ENCODE peak calls at places on chromosomes 2 and 18, in four cellular contexts. V is heart right ventricle, N is esophagus muscularis mucosa, A is cardiac muscle cell. C is an unnamed sample.

GRCh38 chr2:3606028-3606369 is 11.1 kb downstream of the COLEC11 start:
- DNase-seq in A (no peak), N (no peak), V (no peak), C (no peak)

GRCh38 chr2:241801611-241802420 is 7.2 kb upstream of the NEU4 start:
- DNase-seq in V (no peak), A (peak; percentile 38), N (no peak), C (no peak)

GRCh38 chr18:43141208-43141607 is 25.7 kb upstream of the RIT2 start:
- DNase-seq in V (no peak), N (no peak), A (no peak), C (no peak)

GRCh38 chr2:45651415-45652089 is at the start of gene PRKCE:
- DNase-seq in V (peak; percentile 68), N (peak; percentile 96), A (peak; percentile 58), C (no peak)

GRCh38 chr2:19855528-19856431 is 46.0 kb downstream of the TTC32 start:
- DNase-seq in N (no peak), V (no peak), A (no peak), C (no peak)

GRCh38 chr2:71466301-71467179 is 13.2 kb downstream of the DYSF start:
- DNase-seq in N (no peak), A (peak; percentile 91), V (peak; percentile 71), C (no peak)

GRCh38 chr2:33620-34019 is 12.7 kb downstream of the FAM110C start:
- DNase-seq in V (no peak), N (no peak), A (no peak), C (peak; percentile 97)

GRCh38 chr2:38057651-38058410 is 18.1 kb downstream of the CYP1B1 start:
- DNase-seq in V (no peak), N (no peak), A (no peak), C (peak; percentile 63)

GRCh38 chr2:236641051-236641450 is 71.4 kb downstream of the ACKR3 start:
- DNase-seq in V (no peak), N (peak; percentile 86), A (no peak), C (no peak)

GRCh38 chr2:171289336-171289735 is 128.6 kb upstream of the TLK1 start:
- DNase-seq in N (no peak), V (no peak), A (no peak), C (no peak)

GRCh38 chr18:24402209-24402785 is 4.7 kb upstream of the OSBPL1A start:
- DNase-seq in A (no peak), V (no peak), N (no peak), C (no peak)

GRCh38 chr2:188364033-188364432 is 72.4 kb downstream of the GULP1 start:
- DNase-seq in N (no peak), V (no peak), A (no peak), C (no peak)

GRCh38 chr18:76459687-76460350 is 35.2 kb downstream of the ZNF516 start:
- DNase-seq in N (no peak), V (no peak), A (no peak), C (peak; percentile 100)

GRCh38 chr2:88540346-88540745 is 86.9 kb downstream of the EIF2AK3 start:
- DNase-seq in N (no peak), V (no peak), A (no peak), C (peak; percentile 86)
- TF ChIP-seq CTCF in N (no peak), V (no peak), A (no peak), C (no peak)

GRCh38 chr2:207929923-207930322 is 95.4 kb downstream of the PLEKHM3 start:
- DNase-seq in N (no peak), A (no peak), V (no peak), C (no peak)
- H3K27me3 ChIP-seq in N (no peaks in the 10 kb centered on the region), A (no peaks in the 10 kb centered on the region), V (no peaks in the 10 kb centered on the region), C (no peaks in the 10 kb centered on the region)

GRCh38 chr2:101519173-101519492 is 44.2 kb upstream of the RFX8 start:
- DNase-seq in V (no peak), A (no peak), N (no peak), C (no peak)

GRCh38 chr2:101516833-101517690 is 42.1 kb upstream of the RFX8 start:
- DNase-seq in A (no peak), N (peak; percentile 90), V (no peak), C (peak; percentile 98)

GRCh38 chr2:101517753-101518152 is 42.8 kb upstream of the RFX8 start:
- DNase-seq in V (no peak), A (no peak), N (no peak), C (peak; percentile 82)

GRCh38 chr2:101520246-101520645 is 45.3 kb upstream of the RFX8 start:
- DNase-seq in N (peak; percentile 60), A (no peak), V (no peak), C (peak; percentile 82)

DNA sequence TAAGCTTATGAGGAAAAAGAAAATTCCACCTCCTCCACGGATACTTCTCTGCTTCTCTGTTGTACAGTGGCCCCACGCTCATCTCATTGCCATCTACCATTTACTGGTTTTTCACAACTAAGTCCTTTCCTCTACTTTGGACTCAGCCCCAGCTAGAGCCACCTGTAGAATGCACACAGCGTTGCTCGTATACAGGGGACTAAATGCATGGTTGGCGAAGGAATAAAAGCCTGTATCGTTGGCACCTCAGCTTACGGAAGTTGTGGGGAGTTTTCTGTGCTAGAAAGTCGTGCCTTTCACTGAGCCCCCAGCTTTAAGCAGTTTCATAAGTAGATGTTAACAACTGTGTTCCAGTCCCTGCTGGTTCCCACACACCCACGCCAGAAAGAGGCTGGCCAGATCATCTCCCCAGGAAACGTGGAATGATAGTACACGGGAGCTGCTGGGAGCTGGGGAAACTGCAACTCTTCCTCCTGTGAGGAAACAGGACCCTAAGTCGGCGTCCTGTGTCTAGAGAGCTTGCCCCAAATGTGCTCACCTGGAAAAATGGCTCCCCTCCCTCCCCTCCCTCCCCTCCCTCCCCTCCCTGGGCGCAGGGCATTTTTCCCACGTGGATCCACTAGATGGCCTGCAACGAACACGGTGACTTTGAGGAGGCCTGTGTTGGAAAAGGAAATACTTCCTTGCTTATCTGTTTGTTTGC is 43.7 kb upstream of the RFX8 start:
- DNase-seq in V (peak; percentile 39), A (peak; percentile 61), N (peak; percentile 85), C (peak; percentile 61)
- TF ChIP-seq CTCF in V (peak; percentile 51), A (peak; percentile 47), N (peak; percentile 34), C (peak; percentile 36)

DNA sequence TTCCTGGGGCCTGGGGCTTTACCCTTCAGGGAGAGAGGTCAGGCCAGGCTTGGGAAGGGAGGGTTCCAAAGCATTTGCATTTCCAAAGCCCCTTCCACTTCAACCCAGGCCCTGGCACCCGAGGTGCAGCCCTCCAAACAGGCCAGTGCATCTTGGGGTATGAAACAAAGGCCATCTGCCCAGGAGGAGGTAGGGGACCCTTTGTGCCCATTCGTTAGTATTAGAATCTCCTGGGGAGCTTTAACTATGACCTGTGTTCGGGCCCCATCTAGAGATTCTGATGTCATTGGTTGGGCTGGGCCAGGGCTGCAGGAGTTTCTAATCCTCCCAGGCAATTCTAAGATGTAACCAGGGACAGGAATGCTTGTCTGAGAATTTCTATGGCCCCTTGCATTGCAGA is 73.6 kb downstream of the CIB4 start:
- DNase-seq in A (no peak), V (no peak), N (no peak), C (no peak)
- H3K27me3 ChIP-seq in A (peaks cover 58% of the 10 kb centered on the region), V (no peaks in the 10 kb centered on the region), N (peaks cover 34% of the 10 kb centered on the region), C (peaks cover 21% of the 10 kb centered on the region)

GRCh38 chr2:233772583-233772982 is 5.5 kb upstream of the MROH2A start:
- DNase-seq in V (no peak), A (no peak), N (peak; percentile 60), C (no peak)
- TF ChIP-seq CTCF in V (no peak), A (no peak), N (no peak), C (no peak)

GRCh38 chr2:60621688-60622429 is 68.4 kb upstream of the BCL11A start:
- DNase-seq in N (no peak), V (no peak), A (no peak), C (no peak)
- H3K27me3 ChIP-seq in N (peaks cover 13% of the 10 kb centered on the region), V (no peaks in the 10 kb centered on the region), A (peaks cover 18% of the 10 kb centered on the region), C (peaks cover 3% of the 10 kb centered on the region)

GRCh38 chr2:29981402-29981801 is 60.0 kb upstream of the ALK start:
- DNase-seq in A (no peak), V (no peak), N (peak; percentile 75), C (no peak)

GRCh38 chr2:29974086-29974485 is 52.7 kb upstream of the ALK start:
- DNase-seq in N (peak; percentile 55), V (no peak), A (no peak), C (no peak)

GRCh38 chr2:29977284-29977683 is 55.9 kb upstream of the ALK start:
- DNase-seq in A (no peak), N (peak; percentile 68), V (no peak), C (no peak)
- TF ChIP-seq CTCF in A (no peak), N (no peak), V (no peak), C (no peak)

DNA sequence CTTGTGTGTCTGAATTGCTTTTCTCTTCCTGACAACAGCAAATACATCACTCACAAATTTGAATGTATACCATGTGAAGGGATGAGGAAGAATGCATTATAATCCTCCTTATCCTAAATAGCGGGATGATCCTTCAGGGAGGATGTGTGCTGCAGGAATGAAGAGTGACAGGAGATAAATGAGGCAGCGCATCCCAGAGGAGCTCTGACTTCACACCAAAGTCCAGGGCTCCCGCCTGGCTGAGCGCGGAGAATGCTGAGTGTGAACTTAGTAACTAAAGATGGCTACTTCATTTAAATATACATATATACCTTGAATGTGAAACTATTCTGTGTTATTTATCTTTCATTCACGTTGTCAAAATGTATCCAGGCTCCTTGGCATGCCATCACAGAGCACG is 145.2 kb upstream of the TPO start:
- DNase-seq in V (no peak), A (no peak), N (peak; percentile 39), C (no peak)
- H3K27me3 ChIP-seq in V (no peaks in the 10 kb centered on the region), A (no peaks in the 10 kb centered on the region), N (peaks cover 18% of the 10 kb centered on the region), C (no peaks in the 10 kb centered on the region)

GRCh38 chr2:28294451-28294850 is 98.2 kb upstream of the FOSL2 start:
- DNase-seq in V (no peak), N (no peak), A (no peak), C (no peak)

GRCh38 chr2:28297531-28297930 is 95.1 kb upstream of the FOSL2 start:
- DNase-seq in A (no peak), V (no peak), N (no peak), C (no peak)

GRCh38 chr2:28298406-28298805 is 94.3 kb upstream of the FOSL2 start:
- DNase-seq in V (no peak), A (no peak), N (no peak), C (no peak)

GRCh38 chr2:28296243-28296642 is 96.4 kb upstream of the FOSL2 start:
- DNase-seq in N (no peak), V (no peak), A (no peak), C (peak; percentile 57)

GRCh38 chr2:28296904-28297303 is 95.8 kb upstream of the FOSL2 start:
- DNase-seq in N (no peak), A (no peak), V (no peak), C (peak; percentile 89)
- TF ChIP-seq CTCF in N (no peak), A (no peak), V (no peak), C (no peak)

DNA sequence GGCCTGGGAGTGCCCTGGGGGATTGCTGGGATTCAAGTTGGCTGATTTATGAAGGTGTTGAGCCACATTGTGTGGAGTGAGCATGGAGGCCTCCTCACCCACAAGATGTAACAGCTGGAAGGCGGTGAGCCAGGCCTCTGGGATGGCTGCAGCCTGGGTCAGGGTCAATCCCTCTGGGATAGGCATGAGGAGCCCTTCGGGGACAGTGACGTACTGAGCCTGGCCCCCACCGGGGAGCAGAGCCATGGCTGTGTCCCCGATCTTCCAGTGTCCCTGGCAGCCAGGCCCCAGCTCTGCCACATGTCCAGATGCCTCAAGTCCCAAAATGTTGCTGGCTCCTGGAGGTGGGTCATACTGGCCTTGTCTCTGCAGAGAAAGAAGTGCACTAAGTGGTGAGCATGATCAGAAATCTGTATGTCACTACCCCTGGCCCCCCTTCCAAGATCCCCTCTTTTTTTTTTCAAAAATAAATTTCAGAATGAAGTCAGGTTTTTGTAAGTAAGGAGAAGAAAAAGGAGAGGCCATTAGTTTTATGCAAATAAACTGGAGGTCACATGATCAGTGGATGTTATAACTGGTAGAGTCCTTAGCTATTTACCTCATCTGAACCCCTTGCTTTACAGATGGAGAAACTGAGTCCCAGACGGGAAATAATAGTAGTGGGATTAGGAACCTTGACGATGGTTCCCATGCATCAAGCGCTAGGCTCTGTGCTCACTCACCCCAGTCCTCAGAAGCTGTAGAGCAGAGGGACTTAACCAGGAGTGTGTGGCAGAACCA is 1.7 kb downstream of the TP53I3 start:
- DNase-seq in V (no peak), A (no peak), N (no peak), C (no peak)
- H3K27me3 ChIP-seq in V (no peaks in the 10 kb centered on the region), A (no peaks in the 10 kb centered on the region), N (no peaks in the 10 kb centered on the region), C (no peaks in the 10 kb centered on the region)

C was measured in bronchial epithelial cell.